ENCODE peak calls at places on chromosomes 11 and 22, in four cellular contexts. B is GM12878, D is K562, H is H1. S is an unnamed sample.

GRCh38 chr22:22552630-22553029 is 6.4 kb downstream of the PRAME start:
- DNase-seq in H (no peak), D (peak), B (no peak), S (no peak)

GRCh38 chr11:60924906-60925684 is 835 bp downstream of the TMEM132A start:
- DNase-seq in B (no peak), H (no peak), D (no peak), S (no peak)

GRCh38 chr11:68414457-68415221 is 45.9 kb upstream of the PPP6R3 start:
- DNase-seq in H (no peak), D (no peak), B (no peak), S (no peak)

GRCh38 chr22:25563757-25564319 is 637 bp upstream of the GRK3 start:
- DNase-seq in D (no peak), B (no peak), H (no peak), S (no peak)

GRCh38 chr11:3617990-3618389 is 23.8 kb downstream of the ART5 start:
- DNase-seq in D (no peak), B (no peak), H (no peak), S (no peak)

GRCh38 chr11:27234043-27234668 is 128.9 kb downstream of the CCDC34 start:
- DNase-seq in D (no peak), B (peak), H (no peak), S (no peak)

GRCh38 chr22:22810018-22810427 is 77.6 kb upstream of the IGLL5 start:
- DNase-seq in D (peak), H (no peak), B (no peak), S (peak)

GRCh38 chr11:87804176-87804575 is 371.1 kb downstream of the RAB38 start:
- DNase-seq in B (no peak), H (no peak), D (no peak), S (no peak)

GRCh38 chr11:94805994-94806393 is 37.8 kb downstream of the AMOTL1 start:
- DNase-seq in H (no peak), D (no peak), B (no peak), S (no peak)

GRCh38 chr11:128324051-128324481 is 263.3 kb downstream of the ETS1 start:
- DNase-seq in B (no peak), D (no peak), H (no peak), S (no peak)

DNA sequence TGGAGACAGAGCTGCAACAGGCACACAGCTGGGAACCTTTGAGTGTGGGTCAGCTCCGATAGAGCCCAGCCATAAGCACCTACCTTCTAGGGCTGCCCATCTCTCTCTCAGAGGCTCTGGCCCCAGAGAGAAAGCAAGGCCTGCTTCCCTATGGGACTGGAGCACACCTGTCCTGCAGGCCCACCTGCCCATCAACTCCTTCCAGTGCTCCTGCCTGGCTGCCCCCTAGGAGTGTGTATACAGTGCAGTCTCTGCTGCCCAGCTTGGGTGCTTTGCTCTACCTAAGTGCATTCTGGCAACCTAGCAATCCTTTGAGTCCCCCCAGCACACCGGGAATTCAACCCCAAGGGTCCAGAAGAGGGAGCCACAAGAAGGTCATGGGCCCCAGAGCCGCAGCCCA is 21.0 kb downstream of the OR8G5 start:
- DNase-seq in H (no peak), D (no peak), B (no peak), S (no peak)
- H3K4me2 ChIP-seq in H (no peak), D (no peak), B (no peak), S (no peak)

DNA sequence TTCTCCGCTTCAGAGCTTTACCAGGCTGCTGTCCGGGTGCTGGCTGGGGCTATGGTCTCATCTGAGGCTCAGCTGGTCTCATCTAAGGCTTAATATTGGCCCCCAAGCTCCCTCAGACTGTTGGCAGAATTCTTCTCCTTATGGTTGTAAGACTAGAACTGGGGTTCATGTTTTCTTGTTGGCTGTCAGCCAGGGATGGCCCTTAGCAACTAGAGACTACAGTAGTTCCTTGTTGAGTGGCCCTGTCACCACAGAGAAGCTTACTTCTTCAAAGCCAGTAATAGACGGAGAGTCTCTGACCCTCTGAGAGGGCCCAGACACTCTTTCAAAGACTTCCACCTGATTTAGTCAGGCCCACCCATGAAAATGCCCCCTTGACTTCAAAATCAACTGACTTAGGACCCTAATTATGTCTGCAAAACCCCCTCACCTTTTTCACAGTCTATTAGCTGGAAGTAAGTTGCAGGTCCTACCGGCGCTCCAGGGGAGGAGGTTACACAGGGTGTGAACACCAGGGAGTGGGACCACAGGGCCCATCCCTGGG is 24.2 kb upstream of the TREH start:
- DNase-seq in H (no peak), D (no peak), B (no peak), S (no peak)
- TF ChIP-seq EGR1 in H (no peak), D (no peak), B (no peak), S (no peak)

DNA sequence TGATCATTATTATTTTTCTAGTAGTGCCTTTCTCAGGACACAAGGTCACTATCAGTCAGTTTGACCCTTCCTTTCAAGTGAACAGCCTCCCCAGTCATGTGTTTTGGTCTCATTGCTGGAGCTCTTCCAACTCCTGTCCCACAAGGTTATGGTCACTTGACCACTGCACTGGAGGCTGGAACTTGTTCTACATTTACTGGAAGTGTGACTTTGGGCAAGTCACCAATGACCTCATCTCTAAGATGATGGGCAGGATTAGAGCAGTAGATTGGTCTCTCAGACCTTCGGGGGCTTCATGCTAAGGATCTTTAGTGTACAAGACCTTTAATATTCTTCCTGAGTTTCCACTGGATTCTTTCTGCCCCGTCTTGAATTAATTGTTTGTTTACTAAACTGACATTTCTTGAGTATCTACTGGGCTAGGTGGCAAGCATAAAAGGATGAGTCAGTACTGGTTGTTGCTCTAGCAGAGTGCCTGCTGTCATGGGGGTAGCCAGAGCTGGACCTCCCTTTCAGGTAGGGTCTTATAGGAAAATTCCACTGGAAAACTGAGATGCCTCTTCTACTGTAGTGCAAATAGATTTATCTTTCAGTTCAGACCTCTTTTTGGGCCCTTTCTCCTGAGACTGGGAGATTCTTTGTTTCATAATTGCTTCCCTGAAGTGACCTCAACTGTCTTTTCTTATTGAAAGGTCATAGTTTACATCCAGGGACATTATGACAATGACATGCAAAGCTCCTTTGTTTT is 106.8 kb downstream of the GRAMD1B start:
- DNase-seq in D (no peak), B (no peak), H (no peak), S (no peak)
- H3K4me2 ChIP-seq in D (no peak), B (no peak), H (peak), S (peak)

DNA sequence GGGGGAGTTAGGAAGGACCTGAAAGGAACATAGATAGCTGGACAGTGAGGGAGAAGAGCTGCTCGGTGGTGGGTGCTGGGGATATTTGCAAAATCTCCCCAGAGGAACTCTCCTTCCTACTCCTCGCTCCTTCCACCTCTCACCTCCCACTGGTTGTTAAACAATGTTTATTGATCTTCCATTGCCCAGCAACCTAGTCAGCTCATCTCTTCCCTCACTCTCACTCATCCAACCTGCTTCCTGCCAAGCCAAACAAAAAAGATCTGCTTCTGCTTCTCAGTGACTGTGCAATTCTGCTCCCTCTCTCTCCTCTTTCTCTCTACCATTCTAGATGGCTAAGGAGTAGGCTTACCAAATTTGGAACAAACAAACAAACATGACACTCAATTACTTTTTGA is 115.0 kb downstream of the SLC1A2 start:
- DNase-seq in H (no peak), B (no peak), D (no peak), S (no peak)
- TF ChIP-seq EGR1 in H (no peak), B (no peak), D (no peak), S (no peak)

DNA sequence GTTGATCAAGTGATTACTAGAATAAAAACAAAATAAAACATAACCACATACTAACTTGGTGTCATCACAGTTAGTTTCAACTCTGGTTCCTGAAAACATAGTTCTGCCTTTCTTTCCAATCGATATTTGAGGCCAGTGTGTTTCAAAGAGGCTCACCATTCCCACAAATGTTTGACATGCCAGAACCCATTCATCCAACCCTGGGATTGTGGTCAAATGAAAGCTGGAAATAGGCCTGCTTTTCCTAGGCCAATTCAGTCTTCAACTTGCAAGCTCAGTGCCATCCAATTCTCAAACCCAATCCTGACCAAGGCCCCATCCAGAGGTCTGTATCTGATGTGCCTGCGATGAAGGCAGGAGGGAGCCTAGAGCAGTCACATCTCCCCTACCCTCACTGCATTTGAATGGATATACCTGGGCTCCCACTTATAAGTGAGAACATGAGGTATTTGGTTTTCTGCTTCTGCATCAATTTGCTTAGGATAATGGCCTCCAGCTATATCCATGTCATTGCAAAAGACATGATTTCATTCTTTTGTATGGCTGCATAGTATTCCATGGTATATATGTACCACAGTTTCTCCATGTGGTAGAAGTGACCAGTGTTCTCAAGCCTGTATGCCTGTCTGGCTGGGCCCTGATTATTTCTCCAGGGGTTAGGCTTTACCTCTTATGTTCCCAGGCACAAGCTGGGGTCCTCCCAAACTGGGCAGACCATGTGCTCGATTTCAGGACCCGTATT is 143.2 kb downstream of the SWAP70 start:
- DNase-seq in D (no peak), B (no peak), H (no peak), S (no peak)
- H3K4me2 ChIP-seq in D (no peak), B (no peak), H (no peak), S (no peak)

GRCh38 chr11:43837879-43838278 is 42.8 kb upstream of the ALKBH3 start:
- DNase-seq in B (no peak), H (no peak), D (no peak), S (no peak)
- TF ChIP-seq EGR1 in B (no peak), H (no peak), D (no peak), S (no peak)

GRCh38 chr11:64347171-64347867 is 7.3 kb downstream of the CCDC88B start:
- DNase-seq in B (no peak), H (no peak), D (no peak), S (no peak)
- H3K4me2 ChIP-seq in B (no peak), H (no peak), D (no peak), S (peak)